ENCODE peak calls at places on chromosomes 7 and 10, in four cellular contexts. One of them, this sample, is unnamed.

GRCh38 chr10:17737021-17737965 is 14.7 kb upstream of the TMEM236 start:
- DNase-seq in thoracic aorta: no peak
- DNase-seq in DMS 273 treated with DMSO at 0.1 percent for 48 hours: no peak
- DNase-seq in T1000: no peak
- DNase-seq in this sample: peak; percentile 26

GRCh38 chr7:43110790-43111362 is 1.6 kb upstream of the HECW1 start:
- DNase-seq in thoracic aorta: no peak
- DNase-seq in DMS 273 treated with DMSO at 0.1 percent for 48 hours: no peak
- DNase-seq in T1000: no peak
- DNase-seq in this sample: no peak

GRCh38 chr7:96303686-96304443 is 18.0 kb downstream of the SLC25A13 start:
- DNase-seq in thoracic aorta: no peak
- DNase-seq in DMS 273 treated with DMSO at 0.1 percent for 48 hours: no peak
- DNase-seq in T1000: peak; percentile 30
- DNase-seq in this sample: peak; percentile 8

GRCh38 chr7:37540917-37541316 is 92.3 kb upstream of the ELMO1 start:
- DNase-seq in thoracic aorta: no peak
- DNase-seq in DMS 273 treated with DMSO at 0.1 percent for 48 hours: no peak
- DNase-seq in T1000: no peak
- DNase-seq in this sample: no peak

GRCh38 chr7:127979113-127979727 is 52.0 kb downstream of the LRRC4 start:
- DNase-seq in thoracic aorta: no peak
- DNase-seq in DMS 273 treated with DMSO at 0.1 percent for 48 hours: no peak
- DNase-seq in T1000: no peak
- DNase-seq in this sample: no peak

GRCh38 chr10:73837072-73837471 is 25.7 kb upstream of the NDST2 start:
- DNase-seq in thoracic aorta: no peak
- DNase-seq in DMS 273 treated with DMSO at 0.1 percent for 48 hours: no peak
- DNase-seq in T1000: no peak
- DNase-seq in this sample: no peak

GRCh38 chr10:132178885-132179545 is 7.7 kb upstream of the DPYSL4 start:
- DNase-seq in thoracic aorta: no peak
- DNase-seq in DMS 273 treated with DMSO at 0.1 percent for 48 hours: no peak
- DNase-seq in T1000: no peak
- DNase-seq in this sample: no peak

GRCh38 chr10:16809074-16809718 is 8.0 kb downstream of the RSU1 start:
- DNase-seq in thoracic aorta: no peak
- DNase-seq in DMS 273 treated with DMSO at 0.1 percent for 48 hours: no peak
- DNase-seq in T1000: no peak
- DNase-seq in this sample: peak; percentile 52

GRCh38 chr7:1360521-1360971 is 98.7 kb downstream of the MICALL2 start:
- DNase-seq in thoracic aorta: no peak
- DNase-seq in DMS 273 treated with DMSO at 0.1 percent for 48 hours: no peak
- DNase-seq in T1000: no peak
- DNase-seq in this sample: no peak

GRCh38 chr10:7701158-7701742 is 1.9 kb upstream of the ITIH2 start:
- DNase-seq in thoracic aorta: no peak
- DNase-seq in DMS 273 treated with DMSO at 0.1 percent for 48 hours: no peak
- DNase-seq in T1000: no peak
- DNase-seq in this sample: no peak

GRCh38 chr7:102895602-102896001 is 17.2 kb upstream of the LRRC17 start:
- DNase-seq in thoracic aorta: no peak
- DNase-seq in DMS 273 treated with DMSO at 0.1 percent for 48 hours: no peak
- DNase-seq in T1000: no peak
- DNase-seq in this sample: no peak

GRCh38 chr10:48504141-48504885 is 100.6 kb downstream of the ARHGAP22 start:
- DNase-seq in thoracic aorta: no peak
- DNase-seq in DMS 273 treated with DMSO at 0.1 percent for 48 hours: no peak
- DNase-seq in T1000: no peak
- DNase-seq in this sample: no peak

GRCh38 chr7:143126146-143126545 is 5.7 kb upstream of the PIP start:
- DNase-seq in thoracic aorta: no peak
- DNase-seq in DMS 273 treated with DMSO at 0.1 percent for 48 hours: no peak
- DNase-seq in T1000: no peak
- DNase-seq in this sample: no peak

GRCh38 chr7:70694357-70694908 is 437.5 kb upstream of the GALNT17 start:
- DNase-seq in thoracic aorta: no peak
- DNase-seq in DMS 273 treated with DMSO at 0.1 percent for 48 hours: no peak
- DNase-seq in T1000: no peak
- DNase-seq in this sample: peak; percentile 84

GRCh38 chr7:33923440-33924229 is 18.3 kb downstream of the BMPER start:
- DNase-seq in thoracic aorta: no peak
- DNase-seq in DMS 273 treated with DMSO at 0.1 percent for 48 hours: no peak
- DNase-seq in T1000: no peak
- DNase-seq in this sample: no peak

GRCh38 chr7:131498237-131498885 is 58.1 kb downstream of the PODXL start:
- DNase-seq in thoracic aorta: no peak
- DNase-seq in DMS 273 treated with DMSO at 0.1 percent for 48 hours: no peak
- DNase-seq in T1000: no peak
- DNase-seq in this sample: no peak

GRCh38 chr7:146115665-146116451 is 743 bp upstream of the CNTNAP2 start:
- DNase-seq in thoracic aorta: no peak
- DNase-seq in DMS 273 treated with DMSO at 0.1 percent for 48 hours: peak; percentile 9
- DNase-seq in T1000: peak; percentile 70
- DNase-seq in this sample: peak; percentile 98

GRCh38 chr10:80529604-80530003 is 8.1 kb upstream of the SH2D4B start:
- DNase-seq in thoracic aorta: no peak
- DNase-seq in DMS 273 treated with DMSO at 0.1 percent for 48 hours: no peak
- DNase-seq in T1000: no peak
- DNase-seq in this sample: no peak

GRCh38 chr10:3043512-3044368 is 23.6 kb upstream of the PFKP start:
- DNase-seq in thoracic aorta: no peak
- DNase-seq in DMS 273 treated with DMSO at 0.1 percent for 48 hours: no peak
- DNase-seq in T1000: peak; percentile 9
- DNase-seq in this sample: peak; percentile 87

GRCh38 chr10:131788386-131788785 is 112.4 kb upstream of the PPP2R2D start:
- DNase-seq in thoracic aorta: no peak
- DNase-seq in DMS 273 treated with DMSO at 0.1 percent for 48 hours: no peak
- DNase-seq in T1000: no peak
- DNase-seq in this sample: no peak

GRCh38 chr10:72069751-72070501 is 18.4 kb downstream of the SPOCK2 start:
- DNase-seq in thoracic aorta: no peak
- DNase-seq in DMS 273 treated with DMSO at 0.1 percent for 48 hours: peak; percentile 11
- DNase-seq in T1000: no peak
- DNase-seq in this sample: peak; percentile 95

GRCh38 chr7:148478551-148478950 is 112.0 kb upstream of the C7orf33 start:
- DNase-seq in thoracic aorta: no peak
- DNase-seq in DMS 273 treated with DMSO at 0.1 percent for 48 hours: no peak
- DNase-seq in T1000: no peak
- DNase-seq in this sample: no peak

GRCh38 chr7:5636914-5637313 is 144.5 kb downstream of the RNF216 start:
- DNase-seq in thoracic aorta: peak; percentile 76
- DNase-seq in DMS 273 treated with DMSO at 0.1 percent for 48 hours: no peak
- DNase-seq in T1000: peak; percentile 58
- DNase-seq in this sample: peak; percentile 80

GRCh38 chr10:67883710-67884312 is 645 bp upstream of the SIRT1 start:
- DNase-seq in thoracic aorta: no peak
- DNase-seq in DMS 273 treated with DMSO at 0.1 percent for 48 hours: peak; percentile 37
- DNase-seq in T1000: no peak
- DNase-seq in this sample: no peak

GRCh38 chr7:23955600-23956149 is 245.7 kb downstream of the STK31 start:
- DNase-seq in thoracic aorta: no peak
- DNase-seq in DMS 273 treated with DMSO at 0.1 percent for 48 hours: no peak
- DNase-seq in T1000: no peak
- DNase-seq in this sample: peak; percentile 3

GRCh38 chr10:96413151-96413787 is 54.5 kb upstream of the OPALIN start:
- DNase-seq in thoracic aorta: no peak
- DNase-seq in DMS 273 treated with DMSO at 0.1 percent for 48 hours: no peak
- DNase-seq in T1000: no peak
- DNase-seq in this sample: no peak

GRCh38 chr7:29146888-29147609 is 712 bp upstream of the CPVL start:
- DNase-seq in thoracic aorta: no peak
- DNase-seq in DMS 273 treated with DMSO at 0.1 percent for 48 hours: peak; percentile 78
- DNase-seq in T1000: no peak
- DNase-seq in this sample: peak; percentile 60

GRCh38 chr7:44155191-44156185 is 14.4 kb upstream of the MYL7 start:
- DNase-seq in thoracic aorta: no peak
- DNase-seq in DMS 273 treated with DMSO at 0.1 percent for 48 hours: peak; percentile 54
- DNase-seq in T1000: no peak
- DNase-seq in this sample: no peak

GRCh38 chr10:96017227-96017687 is 26.1 kb upstream of the CCNJ start:
- DNase-seq in thoracic aorta: no peak
- DNase-seq in DMS 273 treated with DMSO at 0.1 percent for 48 hours: no peak
- DNase-seq in T1000: peak; percentile 13
- DNase-seq in this sample: peak; percentile 85

GRCh38 chr10:33952692-33953360 is 618.4 kb upstream of the NRP1 start:
- DNase-seq in thoracic aorta: no peak
- DNase-seq in DMS 273 treated with DMSO at 0.1 percent for 48 hours: no peak
- DNase-seq in T1000: no peak
- DNase-seq in this sample: no peak

GRCh38 chr10:114571316-114571999 is 86.6 kb downstream of the ABLIM1 start:
- DNase-seq in thoracic aorta: no peak
- DNase-seq in DMS 273 treated with DMSO at 0.1 percent for 48 hours: no peak
- DNase-seq in T1000: no peak
- DNase-seq in this sample: peak; percentile 18

GRCh38 chr7:32479574-32480200 is 10.5 kb downstream of the LSM5 start:
- DNase-seq in thoracic aorta: no peak
- DNase-seq in DMS 273 treated with DMSO at 0.1 percent for 48 hours: peak; percentile 62
- DNase-seq in T1000: no peak
- DNase-seq in this sample: peak; percentile 56

GRCh38 chr10:122344741-122345258 is 29.7 kb upstream of the PLEKHA1 start:
- DNase-seq in thoracic aorta: no peak
- DNase-seq in DMS 273 treated with DMSO at 0.1 percent for 48 hours: no peak
- DNase-seq in T1000: no peak
- DNase-seq in this sample: peak; percentile 23

GRCh38 chr10:15787426-15787825 is 67.7 kb upstream of the ITGA8 start:
- DNase-seq in thoracic aorta: no peak
- DNase-seq in DMS 273 treated with DMSO at 0.1 percent for 48 hours: no peak
- DNase-seq in T1000: no peak
- DNase-seq in this sample: no peak

GRCh38 chr10:10589540-10589939 is 428.1 kb upstream of the CELF2 start:
- DNase-seq in thoracic aorta: no peak
- DNase-seq in DMS 273 treated with DMSO at 0.1 percent for 48 hours: no peak
- DNase-seq in T1000: peak; percentile 86
- DNase-seq in this sample: no peak

GRCh38 chr7:91289633-91290260 is 25.5 kb downstream of the FZD1 start:
- DNase-seq in thoracic aorta: no peak
- DNase-seq in DMS 273 treated with DMSO at 0.1 percent for 48 hours: no peak
- DNase-seq in T1000: no peak
- DNase-seq in this sample: no peak

GRCh38 chr10:20399789-20400188 is 497.3 kb downstream of the NEBL start:
- DNase-seq in thoracic aorta: no peak
- DNase-seq in DMS 273 treated with DMSO at 0.1 percent for 48 hours: no peak
- DNase-seq in T1000: no peak
- DNase-seq in this sample: no peak

GRCh38 chr10:86225098-86225782 is 141.4 kb downstream of the GRID1 start:
- DNase-seq in thoracic aorta: no peak
- DNase-seq in DMS 273 treated with DMSO at 0.1 percent for 48 hours: no peak
- DNase-seq in T1000: peak; percentile 72
- DNase-seq in this sample: no peak

GRCh38 chr10:124521429-124521871 is 59.8 kb downstream of the LHPP start:
- DNase-seq in thoracic aorta: peak; percentile 20
- DNase-seq in DMS 273 treated with DMSO at 0.1 percent for 48 hours: no peak
- DNase-seq in T1000: no peak
- DNase-seq in this sample: no peak